ENCODE peak calls at places on chromosomes 11 and 22, in five cellular contexts. Z is fibroblast of villous mesenchyme, O is tibial nerve, D is brain microvascular endothelial cell, W is adrenal gland. N is an unnamed sample.

GRCh38 chr22:23786752-23787599 is at the start of gene SMARCB1:
- DNase-seq in Z (peak), O (peak), D (peak), W (peak), N (peak)

GRCh38 chr11:59221438-59221837 is 8.7 kb upstream of the MPEG1 start:
- DNase-seq in Z (peak), O (no peak), D (peak), W (no peak), N (no peak)

GRCh38 chr11:121133046-121133445 is 32.0 kb downstream of the TECTA start:
- DNase-seq in Z (no peak), O (no peak), D (no peak), W (no peak), N (no peak)

GRCh38 chr11:110989734-110990133 is 255.8 kb upstream of the POU2AF2 start:
- DNase-seq in Z (peak), O (no peak), D (no peak), W (no peak), N (no peak)

GRCh38 chr11:63567044-63567840 is 4.1 kb upstream of the PLAAT2 start:
- DNase-seq in Z (peak), O (no peak), D (peak), W (no peak), N (peak)

GRCh38 chr22:25404556-25404922 is 159.9 kb upstream of the GRK3 start:
- DNase-seq in Z (no peak), O (no peak), D (no peak), W (no peak), N (no peak)

GRCh38 chr11:1762537-1763302 is 1.0 kb downstream of the CTSD start:
- DNase-seq in Z (no peak), O (no peak), D (no peak), W (peak), N (no peak)

GRCh38 chr11:17014774-17015638 is 792 bp upstream of the PLEKHA7 start:
- DNase-seq in Z (peak), O (no peak), D (peak), W (no peak), N (no peak)

GRCh38 chr11:62542750-62543567 is 3.6 kb downstream of the AHNAK start:
- DNase-seq in Z (peak), O (peak), D (peak), W (peak), N (peak)

GRCh38 chr11:74425100-74425499 is 26.9 kb upstream of the PGM2L1 start:
- DNase-seq in Z (no peak), O (no peak), D (no peak), W (no peak), N (no peak)

GRCh38 chr11:38819986-38820385 is 2221.9 kb upstream of the RAG2 start:
- DNase-seq in Z (peak), O (no peak), D (no peak), W (no peak), N (no peak)

GRCh38 chr11:135008001-135008405 is 596.0 kb upstream of the B3GAT1 start:
- DNase-seq in Z (no peak), O (no peak), D (no peak), W (no peak), N (no peak)

GRCh38 chr11:66951135-66951534 is 7.0 kb downstream of the PC start:
- DNase-seq in Z (no peak), O (no peak), D (no peak), W (no peak), N (no peak)
- TF ChIP-seq CTCF in Z (peak), O (no peak), D (peak), W (no peak), N (no peak)

GRCh38 chr11:69644071-69644961 is 3.4 kb downstream of the CCND1 start:
- DNase-seq in Z (peak), O (peak), D (peak), W (peak), N (no peak)

GRCh38 chr11:69643646-69644045 is 2.7 kb downstream of the CCND1 start:
- DNase-seq in Z (no peak), O (no peak), D (no peak), W (no peak), N (no peak)

GRCh38 chr11:69645801-69646492 is 5.0 kb downstream of the CCND1 start:
- DNase-seq in Z (no peak), O (no peak), D (no peak), W (no peak), N (no peak)

GRCh38 chr11:69646493-69647201 is 5.7 kb downstream of the CCND1 start:
- DNase-seq in Z (no peak), O (no peak), D (no peak), W (no peak), N (no peak)

GRCh38 chr11:69644962-69645675 is 4.2 kb downstream of the CCND1 start:
- DNase-seq in Z (no peak), O (no peak), D (no peak), W (no peak), N (no peak)
- TF ChIP-seq CTCF in Z (no peak), O (no peak), D (peak), W (no peak), N (no peak)

GRCh38 chr22:43923191-43923590 is 414 bp upstream of the PNPLA3 start:
- DNase-seq in Z (no peak), O (no peak), D (no peak), W (no peak), N (no peak)

GRCh38 chr22:43919106-43919965 is 4.3 kb upstream of the PNPLA3 start:
- DNase-seq in Z (no peak), O (no peak), D (peak), W (no peak), N (no peak)

GRCh38 chr22:43921361-43921760 is 2.2 kb upstream of the PNPLA3 start:
- DNase-seq in Z (peak), O (no peak), D (peak), W (peak), N (no peak)

GRCh38 chr22:43923631-43924548 is at the start of gene PNPLA3:
- DNase-seq in Z (peak), O (peak), D (peak), W (peak), N (peak)

GRCh38 chr22:43922123-43922522 is 1.5 kb upstream of the PNPLA3 start:
- DNase-seq in Z (no peak), O (no peak), D (no peak), W (no peak), N (no peak)
- TF ChIP-seq CTCF in Z (no peak), O (no peak), D (peak), W (no peak), N (no peak)

GRCh38 chr11:44760917-44761545 is 34.3 kb downstream of the TSPAN18 start:
- DNase-seq in Z (peak), O (no peak), D (peak), W (peak), N (no peak)
- TF ChIP-seq CTCF in Z (no peak), O (no peak), D (peak), W (no peak), N (no peak)

DNA sequence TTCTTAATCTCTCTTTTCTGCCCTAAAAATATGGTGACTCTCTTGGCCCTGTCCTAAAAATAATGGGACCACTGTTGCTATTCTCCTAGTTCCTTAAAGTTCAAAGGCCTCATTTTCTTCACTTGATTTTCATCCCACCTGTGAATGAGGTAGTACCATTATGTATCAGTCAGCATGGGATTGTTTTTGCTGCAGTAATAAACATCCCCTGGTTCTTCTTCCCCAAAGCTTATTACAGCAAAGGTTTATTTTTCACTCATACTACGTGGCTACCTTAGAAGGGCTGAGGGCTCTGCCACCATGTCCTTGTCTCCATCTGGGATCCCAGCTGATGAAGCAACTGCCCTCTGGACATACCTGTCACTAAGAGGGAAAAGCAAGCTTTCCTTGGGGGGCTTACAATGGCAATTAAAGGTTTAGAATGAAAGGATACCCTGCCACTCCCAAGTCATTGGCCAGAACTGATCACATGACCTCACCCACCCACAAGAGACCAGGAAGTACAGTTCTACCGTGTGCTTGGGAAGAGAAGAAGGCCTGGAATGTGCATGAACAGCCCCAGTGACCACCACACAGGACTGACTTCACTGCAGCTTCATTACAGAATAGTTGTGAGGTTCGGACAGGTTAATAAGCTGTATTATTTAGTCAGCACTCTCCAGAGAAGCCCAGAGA is 7.8 kb downstream of the TTC38 start:
- DNase-seq in Z (no peak), O (no peak), D (no peak), W (no peak), N (no peak)
- TF ChIP-seq CTCF in Z (no peak), O (no peak), D (no peak), W (no peak), N (no peak)

N was measured in natural killer cell.